ENCODE peak calls at places on chromosomes 13 and 19, in eight cellular contexts. L is activated T-cell treated with anti-CD3 and anti-CD28 coated beads for 1 hour; E is fibroblast of mammary gland; I is stimulated activated naive CD8-positive, alpha-beta T cell treated with anti-CD3 and anti-CD28 coated beads, Interleukin-15, amount 100 ng/mL, for 72 hours; J is lower leg skin; B is upper lobe of right lung; M is fibroblast of lung; Z is GM23248. U is an unnamed sample.

GRCh38 chr19:22600690-22601648 is 33.2 kb upstream of the ZNF492 start:
- DNase-seq in L (no peak), E (no peak), I (no peak), J (no peak), B (no peak), M (no peak), Z (no peak), U (no peak)

GRCh38 chr19:7898967-7899366 is 4.7 kb upstream of the MAP2K7 start:
- DNase-seq in L (no peak), E (no peak), I (no peak), J (no peak), B (no peak), M (no peak), Z (no peak), U (no peak)

GRCh38 chr19:14006766-14007562 is 844 bp upstream of the RFX1 start:
- DNase-seq in L (no peak), E (no peak), I (no peak), J (peak), B (peak), M (no peak), Z (no peak), U (peak)

GRCh38 chr19:46637224-46637623 is 1.2 kb upstream of the GNG8 start:
- DNase-seq in L (no peak), E (no peak), I (no peak), J (no peak), B (no peak), M (no peak), Z (no peak), U (no peak)

GRCh38 chr19:47469719-47470118 is 2.0 kb downstream of the SLC8A2 start:
- DNase-seq in L (no peak), E (no peak), I (no peak), J (no peak), B (no peak), M (no peak), Z (no peak), U (no peak)

GRCh38 chr19:6519289-6519688 is 11.5 kb upstream of the TNFSF9 start:
- DNase-seq in L (no peak), E (peak), I (no peak), J (no peak), B (no peak), M (peak), Z (peak), U (no peak)

GRCh38 chr13:80840313-80840976 is 499.5 kb upstream of the SPRY2 start:
- DNase-seq in L (no peak), E (peak), I (no peak), J (no peak), B (no peak), M (peak), Z (peak), U (no peak)

GRCh38 chr19:55258476-55258827 is 365 bp downstream of the PPP6R1 start:
- DNase-seq in L (peak), E (no peak), I (no peak), J (no peak), B (no peak), M (no peak), Z (peak), U (no peak)

GRCh38 chr19:289651-290538 is 1.3 kb downstream of the PLPP2 start:
- DNase-seq in L (no peak), E (peak), I (no peak), J (peak), B (peak), M (peak), Z (peak), U (peak)

GRCh38 chr13:37192986-37193385 is 87.5 kb upstream of the CSNK1A1L start:
- DNase-seq in L (no peak), E (peak), I (no peak), J (no peak), B (no peak), M (peak), Z (peak), U (no peak)

GRCh38 chr13:27200413-27201066 is 28.9 kb upstream of the USP12 start:
- DNase-seq in L (no peak), E (no peak), I (no peak), J (no peak), B (no peak), M (peak), Z (no peak), U (no peak)

GRCh38 chr13:110616103-110617101 is 1.1 kb downstream of the NAXD start:
- DNase-seq in L (peak), E (peak), I (peak), J (no peak), B (no peak), M (peak), Z (peak), U (no peak)

GRCh38 chr19:13794388-13794751 is 873 bp upstream of the ZSWIM4 start:
- DNase-seq in L (no peak), E (peak), I (no peak), J (peak), B (peak), M (peak), Z (peak), U (no peak)

GRCh38 chr19:13847033-13847899 is 29.7 kb upstream of the NANOS3 start:
- DNase-seq in L (peak), E (peak), I (peak), J (peak), B (peak), M (peak), Z (peak), U (no peak)

GRCh38 chr13:113636266-113636963 is 21.6 kb downstream of the ATP4B start:
- DNase-seq in L (no peak), E (no peak), I (no peak), J (peak), B (peak), M (no peak), Z (no peak), U (no peak)

GRCh38 chr19:7618771-7619510 is 10.4 kb downstream of the XAB2 start:
- DNase-seq in L (no peak), E (no peak), I (no peak), J (no peak), B (peak), M (no peak), Z (no peak), U (no peak)

GRCh38 chr19:34316741-34317241 is 48.2 kb upstream of the GPI start:
- DNase-seq in L (no peak), E (peak), I (no peak), J (no peak), B (no peak), M (peak), Z (peak), U (no peak)

GRCh38 chr19:50417138-50417849 is 1.4 kb upstream of the SPIB start:
- DNase-seq in L (no peak), E (no peak), I (no peak), J (no peak), B (no peak), M (no peak), Z (no peak), U (no peak)

GRCh38 chr19:34351382-34351802 is 13.6 kb upstream of the GPI start:
- DNase-seq in L (no peak), E (no peak), I (no peak), J (no peak), B (no peak), M (no peak), Z (no peak), U (no peak)

GRCh38 chr19:33207040-33207620 is 13.0 kb downstream of the LRP3 start:
- DNase-seq in L (no peak), E (no peak), I (no peak), J (no peak), B (no peak), M (no peak), Z (no peak), U (no peak)